ENCODE peak calls at places on chromosomes 5 and 9, in eight cellular contexts. Z is A549, U is posterior cingulate gyrus, X is DMS153, W is A172, L is cardiac fibroblast, T is kidney glomerular epithelial cell, H is Right ventricle myocardium superior. O is an unnamed sample.

GRCh38 chr5:170467000-170467707 is 36.7 kb upstream of the KCNIP1 start:
- DNase-seq in Z (peak; percentile 49), U (no peak), X (no peak), W (peak; percentile 96), L (peak; percentile 85), T (peak; percentile 74), H (no peak), O (peak; percentile 41)

GRCh38 chr5:151591144-151591819 is at the start of gene FAT2:
- DNase-seq in Z (no peak), U (no peak), X (no peak), W (no peak), L (no peak), T (peak; percentile 62), H (no peak), O (no peak)

GRCh38 chr9:97668485-97668884 is 28.7 kb downstream of the XPA start:
- DNase-seq in Z (no peak), U (no peak), X (no peak), W (no peak), L (no peak), T (no peak), H (no peak), O (no peak)

GRCh38 chr5:151202381-151203139 is 21.3 kb downstream of the CCDC69 start:
- DNase-seq in Z (no peak), U (no peak), X (no peak), W (peak; percentile 92), L (peak; percentile 34), T (no peak), H (no peak), O (no peak)

GRCh38 chr5:117255211-117256032 is 680.8 kb upstream of the SEMA6A start:
- DNase-seq in Z (no peak), U (no peak), X (no peak), W (no peak), L (no peak), T (no peak), H (no peak), O (no peak)

GRCh38 chr9:119343161-119343720 is 26.0 kb downstream of the BRINP1 start:
- DNase-seq in Z (no peak), U (no peak), X (no peak), W (no peak), L (no peak), T (no peak), H (no peak), O (no peak)

GRCh38 chr5:58938568-58939424 is 355.9 kb downstream of the RAB3C start:
- DNase-seq in Z (no peak), U (no peak), X (no peak), W (no peak), L (no peak), T (no peak), H (no peak), O (no peak)

GRCh38 chr5:181173027-181173419 is 25.6 kb downstream of the OR2V2 start:
- DNase-seq in Z (no peak), U (no peak), X (no peak), W (no peak), L (no peak), T (no peak), H (no peak), O (no peak)

GRCh38 chr5:135191084-135191826 is 157.2 kb upstream of the PITX1 start:
- DNase-seq in Z (peak; percentile 62), U (peak; percentile 61), X (peak; percentile 50), W (peak; percentile 61), L (peak; percentile 69), T (peak; percentile 81), H (peak; percentile 81), O (peak; percentile 67)

GRCh38 chr9:90835206-90835605 is 33.6 kb downstream of the SYK start:
- DNase-seq in Z (no peak), U (no peak), X (no peak), W (no peak), L (no peak), T (no peak), H (no peak), O (no peak)

GRCh38 chr5:111699976-111700375 is 57.0 kb downstream of the NREP start:
- DNase-seq in Z (no peak), U (no peak), X (peak; percentile 44), W (no peak), L (no peak), T (no peak), H (no peak), O (no peak)

GRCh38 chr9:114681594-114682332 is at the start of gene TEX48:
- DNase-seq in Z (peak; percentile 66), U (peak; percentile 59), X (peak; percentile 64), W (peak; percentile 93), L (peak; percentile 72), T (peak; percentile 52), H (peak; percentile 45), O (peak; percentile 54)

GRCh38 chr9:114403153-114403756 is 15.5 kb upstream of the AKNA start:
- DNase-seq in Z (no peak), U (no peak), X (no peak), W (no peak), L (no peak), T (no peak), H (no peak), O (no peak)

GRCh38 chr5:150338546-150338945 is 19.0 kb upstream of the TCOF1 start:
- DNase-seq in Z (no peak), U (peak; percentile 36), X (no peak), W (no peak), L (no peak), T (no peak), H (no peak), O (no peak)

GRCh38 chr9:112145886-112146285 is 29.2 kb downstream of the SUSD1 start:
- DNase-seq in Z (no peak), U (no peak), X (no peak), W (peak; percentile 15), L (no peak), T (no peak), H (no peak), O (no peak)

GRCh38 chr5:105952875-105953274 is 1717.9 kb downstream of the EFNA5 start:
- DNase-seq in Z (no peak), U (no peak), X (peak; percentile 86), W (no peak), L (peak; percentile 68), T (no peak), H (no peak), O (no peak)

GRCh38 chr9:20041717-20042116 is 252.9 kb upstream of the SLC24A2 start:
- DNase-seq in Z (no peak), U (peak; percentile 19), X (no peak), W (no peak), L (no peak), T (no peak), H (no peak), O (no peak)

GRCh38 chr9:37620386-37620785 is 28.0 kb upstream of the TOMM5 start:
- DNase-seq in Z (no peak), U (no peak), X (no peak), W (no peak), L (no peak), T (no peak), H (no peak), O (no peak)

GRCh38 chr5:150044334-150044681 is 42.0 kb downstream of the CSF1R start:
- DNase-seq in Z (no peak), U (no peak), X (no peak), W (peak; percentile 70), L (peak; percentile 82), T (no peak), H (no peak), O (no peak)

GRCh38 chr9:20898885-20899554 is 132.4 kb downstream of the HACD4 start:
- DNase-seq in Z (no peak), U (no peak), X (no peak), W (no peak), L (peak; percentile 4), T (peak; percentile 47), H (no peak), O (no peak)

GRCh38 chr9:92384373-92384772 is 20.0 kb downstream of the OGN start:
- DNase-seq in Z (no peak), U (no peak), X (no peak), W (peak; percentile 49), L (no peak), T (peak; percentile 13), H (no peak), O (no peak)

O was measured in left cardiac atrium.